ENCODE peak calls at places on chromosomes 12 and 14, in ten cellular contexts. One of them, this sample, is unnamed.

GRCh38 chr12:12441891-12442461 is 85.1 kb downstream of the BORCS5 start:
- DNase-seq in stomach: no peak
- DNase-seq in naive thymus-derived CD4-positive, alpha-beta T cell: peak; percentile 73
- DNase-seq in mucosa of descending colon: no peak
- DNase-seq in AG10803: no peak
- DNase-seq in HL-60: no peak
- DNase-seq in right lobe of liver: no peak
- DNase-seq in IMR-90: peak; percentile 39
- DNase-seq in bronchial epithelial cell: peak; percentile 47
- DNase-seq in AG09309: no peak
- DNase-seq in this sample: no peak

GRCh38 chr14:94571950-94572349 is 9.3 kb upstream of the SERPINA5 start:
- DNase-seq in AG10803: peak; percentile 24
- DNase-seq in bronchial epithelial cell: peak; percentile 40
- DNase-seq in HL-60: no peak
- DNase-seq in AG09309: no peak
- DNase-seq in right lobe of liver: peak; percentile 71
- DNase-seq in naive thymus-derived CD4-positive, alpha-beta T cell: no peak
- DNase-seq in IMR-90: peak; percentile 23
- DNase-seq in mucosa of descending colon: no peak
- DNase-seq in stomach: no peak
- DNase-seq in this sample: peak; percentile 43

GRCh38 chr12:9319044-9319841 is 111.0 kb upstream of the PZP start:
- DNase-seq in bronchial epithelial cell: no peak
- DNase-seq in AG09309: no peak
- DNase-seq in naive thymus-derived CD4-positive, alpha-beta T cell: no peak
- DNase-seq in right lobe of liver: no peak
- DNase-seq in stomach: no peak
- DNase-seq in HL-60: no peak
- DNase-seq in mucosa of descending colon: no peak
- DNase-seq in IMR-90: no peak
- DNase-seq in AG10803: no peak
- DNase-seq in this sample: no peak

GRCh38 chr12:101040936-101041335 is 169.1 kb downstream of the SLC5A8 start:
- DNase-seq in stomach: no peak
- DNase-seq in IMR-90: no peak
- DNase-seq in AG10803: peak; percentile 60
- DNase-seq in HL-60: no peak
- DNase-seq in naive thymus-derived CD4-positive, alpha-beta T cell: no peak
- DNase-seq in AG09309: no peak
- DNase-seq in right lobe of liver: no peak
- DNase-seq in bronchial epithelial cell: peak; percentile 40
- DNase-seq in mucosa of descending colon: no peak
- DNase-seq in this sample: peak; percentile 14

GRCh38 chr12:52254180-52254964 is 20.1 kb upstream of the KRT86 start:
- DNase-seq in AG09309: no peak
- DNase-seq in HL-60: no peak
- DNase-seq in bronchial epithelial cell: no peak
- DNase-seq in mucosa of descending colon: no peak
- DNase-seq in right lobe of liver: no peak
- DNase-seq in AG10803: no peak
- DNase-seq in naive thymus-derived CD4-positive, alpha-beta T cell: no peak
- DNase-seq in stomach: no peak
- DNase-seq in IMR-90: no peak
- DNase-seq in this sample: no peak

GRCh38 chr14:104398656-104399055 is 180.9 kb upstream of the C14orf180 start:
- DNase-seq in HL-60: no peak
- DNase-seq in AG09309: no peak
- DNase-seq in IMR-90: no peak
- DNase-seq in AG10803: no peak
- DNase-seq in bronchial epithelial cell: no peak
- DNase-seq in naive thymus-derived CD4-positive, alpha-beta T cell: no peak
- DNase-seq in mucosa of descending colon: no peak
- DNase-seq in right lobe of liver: no peak
- DNase-seq in stomach: no peak
- DNase-seq in this sample: no peak

GRCh38 chr12:80443974-80444666 is at the start of gene PTPRQ:
- DNase-seq in right lobe of liver: no peak
- DNase-seq in AG09309: peak; percentile 33
- DNase-seq in bronchial epithelial cell: peak; percentile 78
- DNase-seq in AG10803: peak; percentile 70
- DNase-seq in HL-60: no peak
- DNase-seq in mucosa of descending colon: no peak
- DNase-seq in IMR-90: peak; percentile 22
- DNase-seq in naive thymus-derived CD4-positive, alpha-beta T cell: no peak
- DNase-seq in stomach: no peak
- DNase-seq in this sample: peak; percentile 21

GRCh38 chr12:459430-460258 is at the start of gene B4GALNT3:
- DNase-seq in AG10803: no peak
- DNase-seq in mucosa of descending colon: peak; percentile 70
- DNase-seq in HL-60: no peak
- DNase-seq in right lobe of liver: peak; percentile 52
- DNase-seq in AG09309: no peak
- DNase-seq in IMR-90: no peak
- DNase-seq in bronchial epithelial cell: peak; percentile 26
- DNase-seq in stomach: peak; percentile 83
- DNase-seq in naive thymus-derived CD4-positive, alpha-beta T cell: no peak
- DNase-seq in this sample: peak; percentile 54

GRCh38 chr12:132743831-132744230 is 17.8 kb downstream of the ANKLE2 start:
- DNase-seq in stomach: no peak
- DNase-seq in naive thymus-derived CD4-positive, alpha-beta T cell: no peak
- DNase-seq in right lobe of liver: no peak
- DNase-seq in IMR-90: no peak
- DNase-seq in HL-60: no peak
- DNase-seq in AG10803: no peak
- DNase-seq in AG09309: no peak
- DNase-seq in mucosa of descending colon: no peak
- DNase-seq in bronchial epithelial cell: no peak
- DNase-seq in this sample: no peak

GRCh38 chr14:102058146-102058545 is 28.7 kb downstream of the HSP90AA1 start:
- DNase-seq in AG10803: no peak
- DNase-seq in IMR-90: no peak
- DNase-seq in AG09309: no peak
- DNase-seq in naive thymus-derived CD4-positive, alpha-beta T cell: no peak
- DNase-seq in right lobe of liver: no peak
- DNase-seq in mucosa of descending colon: no peak
- DNase-seq in stomach: no peak
- DNase-seq in bronchial epithelial cell: no peak
- DNase-seq in HL-60: no peak
- DNase-seq in this sample: no peak

GRCh38 chr12:22054155-22054554 is 8.1 kb downstream of the CMAS start:
- DNase-seq in stomach: no peak
- DNase-seq in bronchial epithelial cell: no peak
- DNase-seq in AG09309: no peak
- DNase-seq in AG10803: no peak
- DNase-seq in IMR-90: no peak
- DNase-seq in mucosa of descending colon: no peak
- DNase-seq in HL-60: no peak
- DNase-seq in right lobe of liver: no peak
- DNase-seq in naive thymus-derived CD4-positive, alpha-beta T cell: no peak
- DNase-seq in this sample: no peak

GRCh38 chr12:50981319-50982239 is 29.2 kb downstream of the HIGD1C start:
- DNase-seq in AG09309: no peak
- DNase-seq in mucosa of descending colon: peak; percentile 35
- DNase-seq in IMR-90: no peak
- DNase-seq in AG10803: no peak
- DNase-seq in bronchial epithelial cell: peak; percentile 10
- DNase-seq in HL-60: no peak
- DNase-seq in right lobe of liver: no peak
- DNase-seq in stomach: no peak
- DNase-seq in naive thymus-derived CD4-positive, alpha-beta T cell: no peak
- DNase-seq in this sample: no peak

GRCh38 chr12:95582230-95583058 is 31.2 kb upstream of the USP44 start:
- DNase-seq in bronchial epithelial cell: peak; percentile 48
- DNase-seq in AG10803: peak; percentile 52
- DNase-seq in right lobe of liver: no peak
- DNase-seq in naive thymus-derived CD4-positive, alpha-beta T cell: no peak
- DNase-seq in IMR-90: peak; percentile 77
- DNase-seq in HL-60: no peak
- DNase-seq in mucosa of descending colon: no peak
- DNase-seq in stomach: no peak
- DNase-seq in AG09309: no peak
- DNase-seq in this sample: peak; percentile 28

GRCh38 chr14:65972891-65973290 is 513.3 kb upstream of the CCDC196 start:
- DNase-seq in HL-60: no peak
- DNase-seq in AG10803: peak; percentile 64
- DNase-seq in AG09309: peak; percentile 27
- DNase-seq in right lobe of liver: no peak
- DNase-seq in IMR-90: peak; percentile 44
- DNase-seq in mucosa of descending colon: no peak
- DNase-seq in stomach: no peak
- DNase-seq in naive thymus-derived CD4-positive, alpha-beta T cell: no peak
- DNase-seq in bronchial epithelial cell: peak; percentile 36
- DNase-seq in this sample: peak; percentile 26

GRCh38 chr14:23910081-23910875 is 43.3 kb upstream of the DHRS4 start:
- DNase-seq in HL-60: peak; percentile 18
- DNase-seq in naive thymus-derived CD4-positive, alpha-beta T cell: no peak
- DNase-seq in IMR-90: peak; percentile 48
- DNase-seq in right lobe of liver: no peak
- DNase-seq in AG09309: peak; percentile 7
- DNase-seq in mucosa of descending colon: peak; percentile 77
- DNase-seq in AG10803: peak; percentile 54
- DNase-seq in stomach: peak; percentile 69
- DNase-seq in bronchial epithelial cell: peak; percentile 53
- DNase-seq in this sample: peak; percentile 78

GRCh38 chr12:14998941-14999340 is 26.1 kb downstream of the PDE6H start:
- DNase-seq in stomach: no peak
- DNase-seq in HL-60: no peak
- DNase-seq in naive thymus-derived CD4-positive, alpha-beta T cell: no peak
- DNase-seq in mucosa of descending colon: no peak
- DNase-seq in IMR-90: no peak
- DNase-seq in bronchial epithelial cell: no peak
- DNase-seq in right lobe of liver: no peak
- DNase-seq in AG10803: no peak
- DNase-seq in AG09309: no peak
- DNase-seq in this sample: no peak

GRCh38 chr14:22572562-22573058 is 16.4 kb downstream of the DAD1 start:
- DNase-seq in HL-60: no peak
- DNase-seq in AG10803: peak; percentile 49
- DNase-seq in stomach: no peak
- DNase-seq in right lobe of liver: no peak
- DNase-seq in IMR-90: peak; percentile 54
- DNase-seq in bronchial epithelial cell: no peak
- DNase-seq in naive thymus-derived CD4-positive, alpha-beta T cell: no peak
- DNase-seq in AG09309: peak; percentile 46
- DNase-seq in mucosa of descending colon: no peak
- DNase-seq in this sample: no peak

GRCh38 chr14:97762386-97762785 is 965.2 kb downstream of the VRK1 start:
- DNase-seq in HL-60: no peak
- DNase-seq in AG10803: no peak
- DNase-seq in stomach: no peak
- DNase-seq in IMR-90: no peak
- DNase-seq in mucosa of descending colon: no peak
- DNase-seq in right lobe of liver: no peak
- DNase-seq in AG09309: no peak
- DNase-seq in bronchial epithelial cell: no peak
- DNase-seq in naive thymus-derived CD4-positive, alpha-beta T cell: no peak
- DNase-seq in this sample: no peak
- H3K4me3 ChIP-seq in HL-60: no peak overlapping the region
- H3K4me3 ChIP-seq in AG10803: no peak overlapping the region
- H3K4me3 ChIP-seq in stomach: no peak overlapping the region
- H3K4me3 ChIP-seq in IMR-90: no peak overlapping the region
- H3K4me3 ChIP-seq in mucosa of descending colon: no peak overlapping the region
- H3K4me3 ChIP-seq in right lobe of liver: no peak overlapping the region
- H3K4me3 ChIP-seq in AG09309: no peak overlapping the region
- H3K4me3 ChIP-seq in bronchial epithelial cell: no peak overlapping the region
- H3K4me3 ChIP-seq in naive thymus-derived CD4-positive, alpha-beta T cell: no peak overlapping the region
- H3K4me3 ChIP-seq in this sample: no peak overlapping the region

GRCh38 chr12:93019911-93020224 is 90.8 kb upstream of the EEA1 start:
- DNase-seq in naive thymus-derived CD4-positive, alpha-beta T cell: no peak
- DNase-seq in AG10803: no peak
- DNase-seq in right lobe of liver: no peak
- DNase-seq in AG09309: no peak
- DNase-seq in mucosa of descending colon: peak; percentile 79
- DNase-seq in bronchial epithelial cell: no peak
- DNase-seq in IMR-90: no peak
- DNase-seq in stomach: peak; percentile 47
- DNase-seq in HL-60: no peak
- DNase-seq in this sample: no peak
- H3K4me3 ChIP-seq in naive thymus-derived CD4-positive, alpha-beta T cell: no peak overlapping the region
- H3K4me3 ChIP-seq in AG10803: no peak overlapping the region
- H3K4me3 ChIP-seq in right lobe of liver: no peak overlapping the region
- H3K4me3 ChIP-seq in AG09309: no peak overlapping the region
- H3K4me3 ChIP-seq in mucosa of descending colon: no peak overlapping the region
- H3K4me3 ChIP-seq in bronchial epithelial cell: no peak overlapping the region
- H3K4me3 ChIP-seq in IMR-90: no peak overlapping the region
- H3K4me3 ChIP-seq in stomach: no peak overlapping the region
- H3K4me3 ChIP-seq in HL-60: no peak overlapping the region
- H3K4me3 ChIP-seq in this sample: no peak overlapping the region

GRCh38 chr14:52741865-52742264 is 11.9 kb downstream of the STYX start:
- DNase-seq in stomach: no peak
- DNase-seq in HL-60: no peak
- DNase-seq in AG10803: no peak
- DNase-seq in IMR-90: peak; percentile 0
- DNase-seq in right lobe of liver: no peak
- DNase-seq in naive thymus-derived CD4-positive, alpha-beta T cell: peak; percentile 42
- DNase-seq in AG09309: no peak
- DNase-seq in bronchial epithelial cell: no peak
- DNase-seq in mucosa of descending colon: no peak
- DNase-seq in this sample: no peak
- H3K4me3 ChIP-seq in stomach: no peak overlapping the region
- H3K4me3 ChIP-seq in HL-60: no peak overlapping the region
- H3K4me3 ChIP-seq in AG10803: no peak overlapping the region
- H3K4me3 ChIP-seq in IMR-90: no peak overlapping the region
- H3K4me3 ChIP-seq in right lobe of liver: no peak overlapping the region
- H3K4me3 ChIP-seq in naive thymus-derived CD4-positive, alpha-beta T cell: peak overlapping the region; percentile 54
- H3K4me3 ChIP-seq in AG09309: no peak overlapping the region
- H3K4me3 ChIP-seq in bronchial epithelial cell: no peak overlapping the region
- H3K4me3 ChIP-seq in mucosa of descending colon: no peak overlapping the region
- H3K4me3 ChIP-seq in this sample: no peak overlapping the region

GRCh38 chr12:93572712-93573551 is 457 bp downstream of the SOCS2 start:
- DNase-seq in IMR-90: peak; percentile 23
- DNase-seq in naive thymus-derived CD4-positive, alpha-beta T cell: peak; percentile 34
- DNase-seq in AG09309: no peak
- DNase-seq in mucosa of descending colon: peak; percentile 49
- DNase-seq in AG10803: peak; percentile 40
- DNase-seq in right lobe of liver: no peak
- DNase-seq in HL-60: no peak
- DNase-seq in stomach: no peak
- DNase-seq in bronchial epithelial cell: no peak
- DNase-seq in this sample: peak; percentile 28

GRCh38 chr12:93571360-93571853 is 1.1 kb upstream of the SOCS2 start:
- DNase-seq in HL-60: no peak
- DNase-seq in naive thymus-derived CD4-positive, alpha-beta T cell: peak; percentile 56
- DNase-seq in IMR-90: peak; percentile 55
- DNase-seq in right lobe of liver: peak; percentile 67
- DNase-seq in bronchial epithelial cell: no peak
- DNase-seq in AG09309: no peak
- DNase-seq in AG10803: peak; percentile 53
- DNase-seq in mucosa of descending colon: peak; percentile 81
- DNase-seq in stomach: peak; percentile 66
- DNase-seq in this sample: peak; percentile 72

GRCh38 chr12:93570552-93571359 is 1.7 kb upstream of the SOCS2 start:
- DNase-seq in bronchial epithelial cell: peak; percentile 82
- DNase-seq in stomach: peak; percentile 95
- DNase-seq in mucosa of descending colon: peak; percentile 97
- DNase-seq in AG10803: peak; percentile 94
- DNase-seq in AG09309: peak; percentile 77
- DNase-seq in right lobe of liver: peak; percentile 94
- DNase-seq in IMR-90: peak; percentile 92
- DNase-seq in HL-60: peak; percentile 57
- DNase-seq in naive thymus-derived CD4-positive, alpha-beta T cell: peak; percentile 76
- DNase-seq in this sample: peak; percentile 97

GRCh38 chr12:93571854-93572711 is at the start of gene SOCS2:
- DNase-seq in HL-60: no peak
- DNase-seq in AG09309: no peak
- DNase-seq in right lobe of liver: no peak
- DNase-seq in IMR-90: peak; percentile 21
- DNase-seq in stomach: peak; percentile 31
- DNase-seq in mucosa of descending colon: peak; percentile 56
- DNase-seq in naive thymus-derived CD4-positive, alpha-beta T cell: peak; percentile 35
- DNase-seq in bronchial epithelial cell: no peak
- DNase-seq in AG10803: no peak
- DNase-seq in this sample: peak; percentile 61

GRCh38 chr12:93573552-93574223 is 1.2 kb downstream of the SOCS2 start:
- DNase-seq in mucosa of descending colon: peak; percentile 44
- DNase-seq in bronchial epithelial cell: peak; percentile 66
- DNase-seq in right lobe of liver: no peak
- DNase-seq in HL-60: no peak
- DNase-seq in naive thymus-derived CD4-positive, alpha-beta T cell: no peak
- DNase-seq in AG10803: peak; percentile 38
- DNase-seq in IMR-90: peak; percentile 69
- DNase-seq in stomach: no peak
- DNase-seq in AG09309: no peak
- DNase-seq in this sample: peak; percentile 13
- H3K4me3 ChIP-seq in mucosa of descending colon: peak overlapping the region; percentile 29
- H3K4me3 ChIP-seq in bronchial epithelial cell: peak overlapping the region; percentile 76
- H3K4me3 ChIP-seq in right lobe of liver: peak overlapping the region; percentile 94
- H3K4me3 ChIP-seq in HL-60: no peak overlapping the region
- H3K4me3 ChIP-seq in naive thymus-derived CD4-positive, alpha-beta T cell: peak overlapping the region; percentile 65
- H3K4me3 ChIP-seq in AG10803: peak overlapping the region; percentile 86
- H3K4me3 ChIP-seq in IMR-90: peak overlapping the region; percentile 76
- H3K4me3 ChIP-seq in stomach: peak overlapping the region; percentile 84
- H3K4me3 ChIP-seq in AG09309: peak overlapping the region; percentile 83
- H3K4me3 ChIP-seq in this sample: peak overlapping the region; percentile 89

This sample was measured in foreskin fibroblast.